ENCODE peak calls at places on chromosomes 3 and 15, in nine cellular contexts. One of them, this sample, is unnamed.

GRCh38 chr15:33985287-33985686 is 17.0 kb downstream of the CHRM5 start:
- DNase-seq in adrenal gland: no peak
- DNase-seq in heart left ventricle: no peak
- DNase-seq in BJ: peak
- DNase-seq in IMR-90: peak
- DNase-seq in foreskin fibroblast: peak
- DNase-seq in mammary epithelial cell: peak
- DNase-seq in skeletal muscle cell: peak
- DNase-seq in A549: peak
- DNase-seq in this sample: no peak

GRCh38 chr3:2810723-2811122 is 299.5 kb downstream of the IL5RA start:
- DNase-seq in adrenal gland: no peak
- DNase-seq in heart left ventricle: no peak
- DNase-seq in BJ: no peak
- DNase-seq in IMR-90: no peak
- DNase-seq in foreskin fibroblast: no peak
- DNase-seq in mammary epithelial cell: no peak
- DNase-seq in skeletal muscle cell: no peak
- DNase-seq in A549: no peak
- DNase-seq in this sample: peak

GRCh38 chr3:11290743-11291680 is 18.8 kb downstream of the ATG7 start:
- DNase-seq in adrenal gland: no peak
- DNase-seq in heart left ventricle: no peak
- DNase-seq in BJ: no peak
- DNase-seq in IMR-90: peak
- DNase-seq in foreskin fibroblast: peak
- DNase-seq in mammary epithelial cell: peak
- DNase-seq in skeletal muscle cell: peak
- DNase-seq in A549: no peak
- DNase-seq in this sample: peak

GRCh38 chr3:129052675-129053074 is 7.9 kb upstream of the GP9 start:
- DNase-seq in adrenal gland: no peak
- DNase-seq in heart left ventricle: peak
- DNase-seq in BJ: no peak
- DNase-seq in IMR-90: no peak
- DNase-seq in foreskin fibroblast: no peak
- DNase-seq in mammary epithelial cell: no peak
- DNase-seq in skeletal muscle cell: no peak
- DNase-seq in A549: no peak
- DNase-seq in this sample: no peak

GRCh38 chr15:97783240-97783639 is 177.3 kb upstream of the ARRDC4 start:
- DNase-seq in adrenal gland: no peak
- DNase-seq in heart left ventricle: no peak
- DNase-seq in BJ: no peak
- DNase-seq in IMR-90: no peak
- DNase-seq in foreskin fibroblast: no peak
- DNase-seq in mammary epithelial cell: peak
- DNase-seq in skeletal muscle cell: no peak
- DNase-seq in A549: no peak
- DNase-seq in this sample: no peak

GRCh38 chr3:56468184-56469106 is at the start of gene ERC2:
- DNase-seq in adrenal gland: peak
- DNase-seq in heart left ventricle: peak
- DNase-seq in BJ: no peak
- DNase-seq in IMR-90: no peak
- DNase-seq in foreskin fibroblast: peak
- DNase-seq in mammary epithelial cell: peak
- DNase-seq in skeletal muscle cell: no peak
- DNase-seq in A549: peak
- DNase-seq in this sample: no peak

GRCh38 chr15:99931703-99932603 is 198.7 kb upstream of the LYSMD4 start:
- DNase-seq in adrenal gland: no peak
- DNase-seq in heart left ventricle: no peak
- DNase-seq in BJ: no peak
- DNase-seq in IMR-90: no peak
- DNase-seq in foreskin fibroblast: no peak
- DNase-seq in mammary epithelial cell: peak
- DNase-seq in skeletal muscle cell: no peak
- DNase-seq in A549: no peak
- DNase-seq in this sample: no peak

GRCh38 chr3:51282931-51283330 is 102.2 kb upstream of the MANF start:
- DNase-seq in adrenal gland: no peak
- DNase-seq in heart left ventricle: no peak
- DNase-seq in BJ: peak
- DNase-seq in IMR-90: peak
- DNase-seq in foreskin fibroblast: no peak
- DNase-seq in mammary epithelial cell: peak
- DNase-seq in skeletal muscle cell: no peak
- DNase-seq in A549: no peak
- DNase-seq in this sample: no peak

GRCh38 chr3:127589600-127590281 is 792 bp downstream of the TPRA1 start:
- DNase-seq in adrenal gland: peak
- DNase-seq in heart left ventricle: peak
- DNase-seq in BJ: no peak
- DNase-seq in IMR-90: no peak
- DNase-seq in foreskin fibroblast: peak
- DNase-seq in mammary epithelial cell: no peak
- DNase-seq in skeletal muscle cell: no peak
- DNase-seq in A549: no peak
- DNase-seq in this sample: no peak

GRCh38 chr15:39041979-39042485 is 477.4 kb upstream of the RASGRP1 start:
- DNase-seq in adrenal gland: no peak
- DNase-seq in heart left ventricle: no peak
- DNase-seq in BJ: no peak
- DNase-seq in IMR-90: no peak
- DNase-seq in foreskin fibroblast: no peak
- DNase-seq in mammary epithelial cell: no peak
- DNase-seq in skeletal muscle cell: no peak
- DNase-seq in A549: no peak
- DNase-seq in this sample: no peak

GRCh38 chr3:131033480-131034080 is 6.9 kb downstream of the NEK11 start:
- DNase-seq in adrenal gland: no peak
- DNase-seq in heart left ventricle: no peak
- DNase-seq in BJ: no peak
- DNase-seq in IMR-90: peak
- DNase-seq in foreskin fibroblast: peak
- DNase-seq in mammary epithelial cell: peak
- DNase-seq in skeletal muscle cell: no peak
- DNase-seq in A549: peak
- DNase-seq in this sample: peak

GRCh38 chr15:35624881-35625280 is 78.9 kb upstream of the DPH6 start:
- DNase-seq in adrenal gland: no peak
- DNase-seq in heart left ventricle: no peak
- DNase-seq in BJ: peak
- DNase-seq in IMR-90: peak
- DNase-seq in foreskin fibroblast: peak
- DNase-seq in mammary epithelial cell: peak
- DNase-seq in skeletal muscle cell: peak
- DNase-seq in A549: no peak
- DNase-seq in this sample: no peak

DNA sequence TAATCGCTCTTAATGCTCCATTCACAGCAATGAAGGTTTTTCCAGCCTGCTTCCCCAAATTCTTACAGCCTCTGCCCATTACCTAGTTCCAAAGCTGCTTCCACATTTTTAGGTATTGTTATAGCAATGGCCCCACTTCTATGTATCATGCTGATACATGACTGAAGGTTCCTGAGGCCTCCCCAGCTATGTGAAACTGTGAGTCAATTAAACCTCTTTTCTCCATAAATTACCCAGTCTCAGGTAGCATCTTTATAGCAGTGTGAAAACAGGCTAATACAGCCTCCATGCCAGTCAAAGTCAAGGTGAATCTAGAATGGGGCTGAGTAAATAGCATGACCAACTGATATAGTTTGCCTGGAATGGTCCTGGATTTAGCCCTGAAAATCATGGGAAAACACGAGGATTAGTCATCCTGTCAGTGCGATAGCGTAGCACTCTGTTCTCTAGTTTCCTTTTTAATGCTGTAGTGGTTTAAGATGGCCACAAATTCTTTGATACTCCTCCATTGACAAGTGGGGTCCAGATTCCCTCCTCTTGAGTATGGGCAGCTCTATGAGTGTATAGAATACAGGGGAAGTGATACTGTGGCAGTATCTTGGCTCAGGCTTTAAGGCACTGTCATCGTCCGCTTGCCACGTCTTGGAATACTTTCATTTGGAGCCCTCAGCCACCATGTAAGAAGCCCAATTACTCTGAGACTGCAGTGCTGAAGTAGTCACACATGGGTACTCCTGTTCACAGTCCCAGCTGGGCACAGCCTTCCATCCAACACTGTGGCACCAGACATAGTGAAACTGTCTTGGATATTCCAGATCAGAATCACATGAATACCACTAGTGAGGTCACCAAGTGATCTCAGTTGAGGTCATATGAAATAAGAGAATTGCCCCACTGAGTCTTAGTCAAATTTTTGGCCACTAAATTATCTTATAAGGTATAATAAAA is 94.0 kb upstream of the PLCL2 start:
- DNase-seq in adrenal gland: no peak
- DNase-seq in heart left ventricle: no peak
- DNase-seq in BJ: no peak
- DNase-seq in IMR-90: no peak
- DNase-seq in foreskin fibroblast: no peak
- DNase-seq in mammary epithelial cell: no peak
- DNase-seq in skeletal muscle cell: no peak
- DNase-seq in A549: no peak
- DNase-seq in this sample: no peak
- H3K4me3 ChIP-seq in adrenal gland: no peak
- H3K4me3 ChIP-seq in heart left ventricle: no peak
- H3K4me3 ChIP-seq in BJ: no peak
- H3K4me3 ChIP-seq in IMR-90: no peak
- H3K4me3 ChIP-seq in foreskin fibroblast: no peak
- H3K4me3 ChIP-seq in mammary epithelial cell: no peak
- H3K4me3 ChIP-seq in skeletal muscle cell: no peak
- H3K4me3 ChIP-seq in A549: no peak
- H3K4me3 ChIP-seq in this sample: no peak

GRCh38 chr3:12558706-12559105 is 1.8 kb downstream of the MKRN2 start:
- DNase-seq in adrenal gland: no peak
- DNase-seq in heart left ventricle: no peak
- DNase-seq in BJ: no peak
- DNase-seq in IMR-90: no peak
- DNase-seq in foreskin fibroblast: peak
- DNase-seq in mammary epithelial cell: no peak
- DNase-seq in skeletal muscle cell: no peak
- DNase-seq in A549: no peak
- DNase-seq in this sample: no peak
- H3K4me3 ChIP-seq in adrenal gland: no peak
- H3K4me3 ChIP-seq in heart left ventricle: peak
- H3K4me3 ChIP-seq in BJ: peak
- H3K4me3 ChIP-seq in IMR-90: peak
- H3K4me3 ChIP-seq in foreskin fibroblast: peak
- H3K4me3 ChIP-seq in mammary epithelial cell: peak
- H3K4me3 ChIP-seq in skeletal muscle cell: peak
- H3K4me3 ChIP-seq in A549: no peak
- H3K4me3 ChIP-seq in this sample: no peak

GRCh38 chr3:58150800-58151199 is 60.0 kb downstream of the DNASE1L3 start:
- DNase-seq in adrenal gland: no peak
- DNase-seq in heart left ventricle: no peak
- DNase-seq in BJ: peak
- DNase-seq in IMR-90: no peak
- DNase-seq in foreskin fibroblast: peak
- DNase-seq in mammary epithelial cell: peak
- DNase-seq in skeletal muscle cell: no peak
- DNase-seq in A549: no peak
- DNase-seq in this sample: no peak
- H3K4me3 ChIP-seq in adrenal gland: no peak
- H3K4me3 ChIP-seq in heart left ventricle: no peak
- H3K4me3 ChIP-seq in BJ: no peak
- H3K4me3 ChIP-seq in IMR-90: no peak
- H3K4me3 ChIP-seq in foreskin fibroblast: no peak
- H3K4me3 ChIP-seq in mammary epithelial cell: no peak
- H3K4me3 ChIP-seq in skeletal muscle cell: no peak
- H3K4me3 ChIP-seq in A549: no peak
- H3K4me3 ChIP-seq in this sample: no peak

DNA sequence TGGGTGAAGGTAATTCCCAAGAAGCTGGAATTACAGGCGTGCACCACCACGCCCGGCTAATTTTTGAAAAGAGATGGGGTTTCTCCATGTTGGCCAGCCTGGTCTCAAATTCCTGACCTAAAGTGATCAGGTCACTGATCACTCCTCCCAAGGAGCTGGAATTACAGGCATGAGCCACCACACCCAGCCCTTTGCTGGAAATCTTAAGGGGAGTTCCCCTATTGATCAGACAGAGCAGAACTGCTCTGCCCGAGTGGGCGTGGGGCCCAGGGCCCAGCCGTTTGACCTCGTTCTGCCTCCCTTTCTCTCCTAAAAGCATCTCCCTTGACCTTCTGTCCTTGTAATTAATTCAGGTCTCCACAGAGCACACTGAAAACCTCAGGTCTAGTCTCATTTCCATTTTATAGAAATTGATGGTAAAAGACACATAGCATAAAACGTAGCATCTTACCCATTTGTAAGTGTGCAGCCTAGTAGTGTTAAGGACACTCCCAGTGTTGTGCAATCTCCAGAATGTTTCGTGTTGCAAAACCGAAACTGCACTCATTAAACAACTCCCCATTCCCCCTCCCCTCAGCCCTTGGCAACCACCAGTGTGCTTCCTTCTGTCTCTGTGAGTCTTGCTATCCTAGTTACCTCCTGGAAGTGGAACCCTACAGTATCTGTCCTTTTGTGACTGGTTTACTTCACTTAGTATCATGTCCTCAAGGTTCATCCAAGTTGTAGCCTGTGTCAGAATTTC is 89.3 kb downstream of the SLCO3A1 start:
- DNase-seq in adrenal gland: peak
- DNase-seq in heart left ventricle: no peak
- DNase-seq in BJ: peak
- DNase-seq in IMR-90: peak
- DNase-seq in foreskin fibroblast: peak
- DNase-seq in mammary epithelial cell: peak
- DNase-seq in skeletal muscle cell: peak
- DNase-seq in A549: peak
- DNase-seq in this sample: peak
- H3K4me3 ChIP-seq in adrenal gland: no peak
- H3K4me3 ChIP-seq in heart left ventricle: peak
- H3K4me3 ChIP-seq in BJ: no peak
- H3K4me3 ChIP-seq in IMR-90: no peak
- H3K4me3 ChIP-seq in foreskin fibroblast: peak
- H3K4me3 ChIP-seq in mammary epithelial cell: no peak
- H3K4me3 ChIP-seq in skeletal muscle cell: no peak
- H3K4me3 ChIP-seq in A549: peak
- H3K4me3 ChIP-seq in this sample: no peak